ENCODE peak calls at places on chromosomes 13 and 19, in five cellular contexts. One of them, this sample, is unnamed. For H3K9me3 and H3K36me3, the result is how much of the 10 kb centered on the place peaks cover.

GRCh38 chr19:50331187-50332013 is 2.2 kb upstream of the KCNC3 start:
- DNase-seq in fibroblast of lung: no peak
- DNase-seq in tibial artery: no peak
- DNase-seq in neural progenitor cell: peak
- DNase-seq in cardiac muscle cell: no peak
- DNase-seq in this sample: no peak

GRCh38 chr13:82248713-82249112 is 1633.6 kb downstream of the SLITRK1 start:
- DNase-seq in fibroblast of lung: no peak
- DNase-seq in tibial artery: no peak
- DNase-seq in neural progenitor cell: no peak
- DNase-seq in cardiac muscle cell: no peak
- DNase-seq in this sample: no peak

GRCh38 chr19:57934820-57935665 is at the start of gene ZNF418:
- DNase-seq in fibroblast of lung: peak
- DNase-seq in tibial artery: no peak
- DNase-seq in neural progenitor cell: peak
- DNase-seq in cardiac muscle cell: peak
- DNase-seq in this sample: peak

GRCh38 chr13:44565881-44566280 is 10.2 kb downstream of the TSC22D1 start:
- DNase-seq in fibroblast of lung: no peak
- DNase-seq in tibial artery: no peak
- DNase-seq in neural progenitor cell: no peak
- DNase-seq in cardiac muscle cell: no peak
- DNase-seq in this sample: no peak

GRCh38 chr19:20858861-20859260 is 64.2 kb upstream of the ZNF85 start:
- DNase-seq in fibroblast of lung: no peak
- DNase-seq in tibial artery: no peak
- DNase-seq in neural progenitor cell: peak
- DNase-seq in cardiac muscle cell: no peak
- DNase-seq in this sample: no peak

GRCh38 chr19:13926715-13927114 is 11.5 kb downstream of the PODNL1 start:
- DNase-seq in fibroblast of lung: no peak
- DNase-seq in tibial artery: no peak
- DNase-seq in neural progenitor cell: no peak
- DNase-seq in cardiac muscle cell: no peak
- DNase-seq in this sample: no peak

GRCh38 chr13:113321546-113321945 is 24.5 kb downstream of the LAMP1 start:
- DNase-seq in fibroblast of lung: no peak
- DNase-seq in tibial artery: no peak
- DNase-seq in neural progenitor cell: no peak
- DNase-seq in cardiac muscle cell: no peak
- DNase-seq in this sample: no peak

GRCh38 chr13:89783221-89783755 is 1564.2 kb upstream of the MIR17HG start:
- DNase-seq in fibroblast of lung: no peak
- DNase-seq in tibial artery: peak
- DNase-seq in neural progenitor cell: no peak
- DNase-seq in cardiac muscle cell: no peak
- DNase-seq in this sample: no peak

GRCh38 chr13:97429681-97430081 is 4.3 kb upstream of the RAP2A start:
- DNase-seq in fibroblast of lung: peak
- DNase-seq in tibial artery: no peak
- DNase-seq in neural progenitor cell: no peak
- DNase-seq in cardiac muscle cell: peak
- DNase-seq in this sample: no peak

GRCh38 chr19:31718041-31718440 is 368.8 kb upstream of the TSHZ3 start:
- DNase-seq in fibroblast of lung: peak
- DNase-seq in tibial artery: no peak
- DNase-seq in neural progenitor cell: no peak
- DNase-seq in cardiac muscle cell: peak
- DNase-seq in this sample: no peak

GRCh38 chr19:8050274-8051096 is 2.1 kb upstream of the CCL25 start:
- DNase-seq in fibroblast of lung: peak
- DNase-seq in tibial artery: peak
- DNase-seq in neural progenitor cell: peak
- DNase-seq in cardiac muscle cell: peak
- DNase-seq in this sample: peak

GRCh38 chr13:114048463-114048862 is 74.6 kb upstream of the C13orf46 start:
- DNase-seq in fibroblast of lung: no peak
- DNase-seq in tibial artery: no peak
- DNase-seq in neural progenitor cell: peak
- DNase-seq in cardiac muscle cell: no peak
- DNase-seq in this sample: no peak

GRCh38 chr13:49421391-49421790 is 22.5 kb downstream of the CAB39L start:
- DNase-seq in fibroblast of lung: no peak
- DNase-seq in tibial artery: no peak
- DNase-seq in neural progenitor cell: peak
- DNase-seq in cardiac muscle cell: peak
- DNase-seq in this sample: no peak

GRCh38 chr13:106133025-106133424 is 402.4 kb downstream of the EFNB2 start:
- DNase-seq in fibroblast of lung: peak
- DNase-seq in tibial artery: no peak
- DNase-seq in neural progenitor cell: no peak
- DNase-seq in cardiac muscle cell: peak
- DNase-seq in this sample: no peak

GRCh38 chr19:4723465-4724251 is at the start of gene DPP9:
- DNase-seq in fibroblast of lung: peak
- DNase-seq in tibial artery: peak
- DNase-seq in neural progenitor cell: peak
- DNase-seq in cardiac muscle cell: peak
- DNase-seq in this sample: peak
- TF ChIP-seq CTCF in fibroblast of lung: no peak
- TF ChIP-seq CTCF in tibial artery: peak
- TF ChIP-seq CTCF in neural progenitor cell: peak
- TF ChIP-seq CTCF in cardiac muscle cell: peak
- TF ChIP-seq CTCF in this sample: peak

DNA sequence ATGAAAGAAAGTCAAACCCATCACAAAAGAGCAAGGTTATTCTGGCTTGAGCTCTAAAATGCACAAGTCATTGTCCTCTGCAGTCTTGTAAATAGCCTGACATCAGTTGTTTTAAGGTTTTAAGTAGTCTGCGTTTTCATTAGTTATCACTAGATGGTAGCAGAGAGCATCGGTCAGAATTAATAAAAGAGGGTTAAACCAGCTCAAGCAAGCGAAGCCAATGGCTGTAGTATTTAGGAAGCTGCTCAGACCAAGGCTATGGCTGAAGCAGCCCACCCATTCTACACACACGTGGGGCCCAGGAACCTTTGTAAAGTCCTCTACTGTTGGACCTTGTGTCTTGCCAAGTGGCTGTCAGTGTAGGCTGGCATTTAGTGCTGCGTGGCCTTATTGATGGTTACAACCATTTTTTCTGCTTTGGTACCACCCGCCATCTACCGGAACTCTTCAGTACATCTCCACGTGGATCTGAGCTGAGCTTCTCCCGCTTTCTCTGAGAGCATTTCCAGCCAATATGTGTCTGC is 13.3 kb upstream of the ZNF57 start:
- DNase-seq in fibroblast of lung: peak
- DNase-seq in tibial artery: peak
- DNase-seq in neural progenitor cell: peak
- DNase-seq in cardiac muscle cell: peak
- DNase-seq in this sample: no peak
- H3K9me3 ChIP-seq in fibroblast of lung: under half
- H3K9me3 ChIP-seq in tibial artery: under half
- H3K9me3 ChIP-seq in neural progenitor cell: under half
- H3K9me3 ChIP-seq in cardiac muscle cell: under half
- H3K9me3 ChIP-seq in this sample: under half

GRCh38 chr19:628168-628567 is 5.2 kb downstream of the POLRMT start:
- DNase-seq in fibroblast of lung: no peak
- DNase-seq in tibial artery: no peak
- DNase-seq in neural progenitor cell: peak
- DNase-seq in cardiac muscle cell: no peak
- DNase-seq in this sample: no peak
- H3K36me3 ChIP-seq in fibroblast of lung: under half
- H3K36me3 ChIP-seq in tibial artery: under half
- H3K36me3 ChIP-seq in neural progenitor cell: under half
- H3K36me3 ChIP-seq in cardiac muscle cell: under half
- H3K36me3 ChIP-seq in this sample: under half

GRCh38 chr13:25085125-25085742 is 10.7 kb upstream of the PABPC3 start:
- DNase-seq in fibroblast of lung: peak
- DNase-seq in tibial artery: no peak
- DNase-seq in neural progenitor cell: peak
- DNase-seq in cardiac muscle cell: peak
- DNase-seq in this sample: peak
- TF ChIP-seq CTCF in fibroblast of lung: peak
- TF ChIP-seq CTCF in tibial artery: no peak
- TF ChIP-seq CTCF in neural progenitor cell: peak
- TF ChIP-seq CTCF in cardiac muscle cell: peak
- TF ChIP-seq CTCF in this sample: peak

GRCh38 chr19:56842421-56842820 is 1.9 kb upstream of the PEG3 start:
- DNase-seq in fibroblast of lung: no peak
- DNase-seq in tibial artery: no peak
- DNase-seq in neural progenitor cell: no peak
- DNase-seq in cardiac muscle cell: no peak
- DNase-seq in this sample: no peak
- H3K9me3 ChIP-seq in fibroblast of lung: under half
- H3K9me3 ChIP-seq in tibial artery: under half
- H3K9me3 ChIP-seq in neural progenitor cell: under half
- H3K9me3 ChIP-seq in cardiac muscle cell: under half
- H3K9me3 ChIP-seq in this sample: under half

GRCh38 chr13:52651880-52652169 is 811 bp upstream of the SUGT1 start:
- DNase-seq in fibroblast of lung: no peak
- DNase-seq in tibial artery: no peak
- DNase-seq in neural progenitor cell: no peak
- DNase-seq in cardiac muscle cell: no peak
- DNase-seq in this sample: no peak
- H3K36me3 ChIP-seq in fibroblast of lung: under half
- H3K36me3 ChIP-seq in tibial artery: under half
- H3K36me3 ChIP-seq in neural progenitor cell: under half
- H3K36me3 ChIP-seq in cardiac muscle cell: under half
- H3K36me3 ChIP-seq in this sample: under half

GRCh38 chr13:107203146-107203847 is 635.4 kb upstream of the ARGLU1 start:
- DNase-seq in fibroblast of lung: peak
- DNase-seq in tibial artery: no peak
- DNase-seq in neural progenitor cell: peak
- DNase-seq in cardiac muscle cell: peak
- DNase-seq in this sample: no peak
- TF ChIP-seq CTCF in fibroblast of lung: no peak
- TF ChIP-seq CTCF in tibial artery: peak
- TF ChIP-seq CTCF in neural progenitor cell: peak
- TF ChIP-seq CTCF in cardiac muscle cell: peak
- TF ChIP-seq CTCF in this sample: no peak

DNA sequence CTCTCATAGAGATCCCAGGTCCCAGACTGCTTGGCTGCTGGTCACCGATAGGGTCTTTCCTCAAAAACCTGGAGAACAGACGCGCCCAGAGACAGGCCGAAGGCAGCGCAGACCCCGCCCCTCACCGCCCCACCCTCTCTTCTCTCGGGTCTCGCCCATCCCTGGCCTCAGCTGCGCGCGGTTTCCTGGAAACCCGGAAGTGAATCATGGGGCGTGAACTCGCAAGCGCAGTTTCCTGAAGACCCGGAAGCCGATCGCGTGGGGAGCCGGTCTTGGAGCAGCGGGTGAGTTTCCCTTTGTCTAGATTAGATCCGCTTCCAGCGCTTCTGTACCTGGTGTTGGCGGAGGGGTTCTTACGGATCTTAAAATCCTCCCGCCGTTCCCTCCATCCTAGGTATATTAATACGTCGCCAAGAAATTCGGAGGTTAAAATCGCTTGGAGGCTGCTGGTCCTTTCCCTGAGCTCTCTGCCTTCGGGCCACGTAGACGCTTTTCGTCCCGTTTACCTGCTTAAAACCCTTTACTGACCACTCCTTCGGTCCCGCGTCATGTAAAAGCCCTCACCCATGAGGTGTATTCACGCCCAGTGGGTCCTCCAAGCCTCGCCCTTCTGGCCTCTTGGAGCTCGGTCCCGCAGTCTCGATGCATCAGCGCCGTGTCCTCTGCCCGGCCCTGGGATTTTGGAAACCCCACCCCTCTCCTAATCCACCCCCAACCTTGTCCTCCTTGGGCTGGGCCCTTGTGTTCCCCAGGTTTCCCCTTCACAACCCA is at the start of gene ZNF578:
- DNase-seq in fibroblast of lung: peak
- DNase-seq in tibial artery: peak
- DNase-seq in neural progenitor cell: no peak
- DNase-seq in cardiac muscle cell: peak
- DNase-seq in this sample: peak
- H3K9me3 ChIP-seq in fibroblast of lung: under half
- H3K9me3 ChIP-seq in tibial artery: under half
- H3K9me3 ChIP-seq in neural progenitor cell: under half
- H3K9me3 ChIP-seq in cardiac muscle cell: under half
- H3K9me3 ChIP-seq in this sample: under half

DNA sequence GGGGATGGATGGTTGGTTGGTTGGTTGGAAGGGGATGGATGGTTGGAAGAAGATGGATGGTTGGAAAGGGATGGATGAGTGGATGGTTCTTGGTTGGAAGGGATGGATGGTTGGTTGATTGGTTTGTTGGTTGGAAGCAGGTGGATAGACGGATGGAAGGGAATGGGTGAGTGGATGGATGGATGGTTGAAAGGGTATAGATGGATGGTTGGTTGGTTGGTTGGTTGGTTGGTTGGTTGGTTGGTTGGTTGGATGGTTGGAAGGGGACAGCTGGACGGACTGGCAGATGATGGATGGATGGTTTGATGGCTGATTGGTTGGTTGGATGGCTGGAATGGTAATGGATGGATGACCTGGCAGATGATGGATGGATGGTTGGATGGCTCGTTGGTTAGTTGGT is 11.8 kb upstream of the HSH2D start:
- DNase-seq in fibroblast of lung: no peak
- DNase-seq in tibial artery: no peak
- DNase-seq in neural progenitor cell: no peak
- DNase-seq in cardiac muscle cell: no peak
- DNase-seq in this sample: no peak
- H3K36me3 ChIP-seq in fibroblast of lung: under half
- H3K36me3 ChIP-seq in tibial artery: half or more
- H3K36me3 ChIP-seq in neural progenitor cell: under half
- H3K36me3 ChIP-seq in cardiac muscle cell: under half
- H3K36me3 ChIP-seq in this sample: under half

This sample was measured in colonic mucosa.